ENCODE peak calls at places on chromosome 9, in seven cellular contexts. B is T-helper 1 cell, E is amniotic epithelial cell, W is endothelial cell, C is Right ventricle myocardium superior, U is LoVo, D is foreskin keratinocyte. G is an unnamed sample.

GRCh38 chr9:35669331-35670145 is 4.2 kb upstream of the CA9 start:
- DNase-seq in D (peak), C (no peak), W (no peak), U (peak), B (no peak), E (peak), G (peak)

GRCh38 chr9:93060746-93061259 is 2.3 kb downstream of the SUSD3 start:
- DNase-seq in B (no peak), U (peak), C (no peak), W (no peak), E (peak), D (no peak), G (no peak)

GRCh38 chr9:98445576-98445975 is 190.1 kb upstream of the TBC1D2 start:
- DNase-seq in E (no peak), W (no peak), D (no peak), B (no peak), C (no peak), U (no peak), G (no peak)

GRCh38 chr9:136728548-136729123 is 14.1 kb downstream of the LCN10 start:
- DNase-seq in W (peak), B (no peak), E (peak), C (no peak), U (no peak), D (peak), G (peak)

GRCh38 chr9:93663877-93664548 is 87.6 kb downstream of the PHF2 start:
- DNase-seq in B (peak), E (no peak), W (no peak), C (peak), U (no peak), D (no peak), G (no peak)

GRCh38 chr9:70438341-70438924 is 24.0 kb upstream of the KLF9 start:
- DNase-seq in E (peak), U (peak), C (peak), B (no peak), D (peak), W (peak), G (peak)

GRCh38 chr9:133577463-133578112 is 31.6 kb downstream of the FAM163B start:
- DNase-seq in E (no peak), B (no peak), W (no peak), C (no peak), D (no peak), U (no peak), G (no peak)

GRCh38 chr9:108021311-108021710 is 531.7 kb upstream of the KLF4 start:
- DNase-seq in B (no peak), E (no peak), U (no peak), D (peak), C (no peak), W (no peak), G (no peak)

GRCh38 chr9:128771094-128771721 is 519 bp downstream of the ZER1 start:
- DNase-seq in C (no peak), U (peak), E (peak), B (no peak), D (peak), W (peak), G (peak)